ENCODE peak calls at places on chromosomes 6 and 20, in eight cellular contexts. P, C, S, J, L, O, D and M are unnamed samples.

GRCh38 chr6:5337573-5337972 is 76.3 kb downstream of the FARS2 start:
- DNase-seq in P (no peak), L (no peak), D (no peak), J (no peak), S (no peak), C (no peak), O (no peak), M (no peak)

GRCh38 chr6:16518265-16518664 is 243.0 kb downstream of the ATXN1 start:
- DNase-seq in C (no peak), L (no peak), D (no peak), O (no peak), J (no peak), S (no peak), P (no peak), M (no peak)

GRCh38 chr6:25035451-25036435 is 100.0 kb upstream of the RIPOR2 start:
- DNase-seq in D (no peak), J (no peak), O (no peak), L (no peak), S (no peak), P (no peak), C (no peak), M (no peak)

GRCh38 chr20:14344746-14345145 is 7.3 kb upstream of the FLRT3 start:
- DNase-seq in C (no peak), P (no peak), L (no peak), D (no peak), J (no peak), O (no peak), S (no peak), M (no peak)

GRCh38 chr6:146200136-146200708 is 171.4 kb downstream of the GRM1 start:
- DNase-seq in P (no peak), C (no peak), O (no peak), D (no peak), L (no peak), J (no peak), S (no peak), M (no peak)

GRCh38 chr6:162377735-162378134 is 349.8 kb downstream of the PRKN start:
- DNase-seq in O (no peak), S (no peak), D (no peak), C (no peak), P (no peak), L (no peak), J (no peak), M (no peak)

GRCh38 chr6:506508-506907 is 115.0 kb downstream of the IRF4 start:
- DNase-seq in L (no peak), C (no peak), J (no peak), P (no peak), D (no peak), S (no peak), O (no peak), M (no peak)

GRCh38 chr20:50308513-50309279 is 118.1 kb downstream of the CEBPB start:
- DNase-seq in C (peak; percentile 97), J (no peak), O (no peak), P (peak; percentile 71), S (peak; percentile 26), D (peak; percentile 89), L (peak; percentile 47), M (peak; percentile 96)

GRCh38 chr6:133807531-133807930 is 81.4 kb upstream of the TCF21 start:
- DNase-seq in O (no peak), D (no peak), S (no peak), L (no peak), C (no peak), P (no peak), J (no peak), M (no peak)